ENCODE peak calls at places on chromosomes 5 and 9, in six cellular contexts. G is NB4, A is lower leg skin, X is bronchial epithelial cell, S is ovary, L is H9. F is an unnamed sample.

GRCh38 chr5:106094836-106095235 is 1575.9 kb downstream of the EFNA5 start:
- DNase-seq in G (no peak), A (no peak), X (no peak), S (no peak), L (no peak), F (no peak)

GRCh38 chr5:173479711-173480110 is 136.7 kb downstream of the BOD1 start:
- DNase-seq in G (no peak), A (no peak), X (no peak), S (no peak), L (no peak), F (no peak)

GRCh38 chr5:32725994-32726659 is 15.0 kb downstream of the NPR3 start:
- DNase-seq in G (no peak), A (no peak), X (no peak), S (no peak), L (no peak), F (no peak)

GRCh38 chr5:73619606-73620334 is 6.2 kb upstream of the ARHGEF28 start:
- DNase-seq in G (no peak), A (no peak), X (no peak), S (no peak), L (no peak), F (no peak)

GRCh38 chr5:31133488-31133887 is 60.0 kb upstream of the CDH6 start:
- DNase-seq in G (peak; percentile 85), A (no peak), X (peak; percentile 83), S (no peak), L (no peak), F (no peak)

GRCh38 chr9:3528466-3528865 is 2.7 kb upstream of the RFX3 start:
- DNase-seq in G (peak; percentile 96), A (no peak), X (no peak), S (no peak), L (no peak), F (no peak)

GRCh38 chr5:168366124-168366523 is 74.7 kb downstream of the WWC1 start:
- DNase-seq in G (no peak), A (peak; percentile 46), X (peak; percentile 94), S (no peak), L (no peak), F (no peak)

GRCh38 chr5:174839196-174839595 is 114.8 kb downstream of the MSX2 start:
- DNase-seq in G (no peak), A (no peak), X (no peak), S (no peak), L (no peak), F (no peak)

GRCh38 chr5:15008476-15008875 is 136.9 kb upstream of the ANKH start:
- DNase-seq in G (peak; percentile 44), A (peak; percentile 98), X (peak; percentile 98), S (peak; percentile 90), L (peak; percentile 52), F (peak; percentile 58)

GRCh38 chr5:131289738-131290137 is 25.9 kb downstream of the CDC42SE2 start:
- DNase-seq in G (no peak), A (no peak), X (no peak), S (no peak), L (no peak), F (no peak)

GRCh38 chr9:93301291-93301811 is 117.4 kb downstream of the WNK2 start:
- DNase-seq in G (no peak), A (peak; percentile 83), X (no peak), S (no peak), L (peak; percentile 26), F (no peak)

GRCh38 chr9:93301911-93302525 is 118.1 kb downstream of the WNK2 start:
- DNase-seq in G (peak; percentile 53), A (peak; percentile 79), X (no peak), S (peak; percentile 5), L (peak; percentile 30), F (no peak)

GRCh38 chr9:93303258-93303771 is 119.4 kb downstream of the WNK2 start:
- DNase-seq in G (no peak), A (peak; percentile 73), X (no peak), S (no peak), L (peak; percentile 21), F (no peak)

GRCh38 chr9:93303806-93304573 is 120.1 kb downstream of the WNK2 start:
- DNase-seq in G (no peak), A (peak; percentile 78), X (no peak), S (peak; percentile 4), L (peak; percentile 26), F (no peak)

DNA sequence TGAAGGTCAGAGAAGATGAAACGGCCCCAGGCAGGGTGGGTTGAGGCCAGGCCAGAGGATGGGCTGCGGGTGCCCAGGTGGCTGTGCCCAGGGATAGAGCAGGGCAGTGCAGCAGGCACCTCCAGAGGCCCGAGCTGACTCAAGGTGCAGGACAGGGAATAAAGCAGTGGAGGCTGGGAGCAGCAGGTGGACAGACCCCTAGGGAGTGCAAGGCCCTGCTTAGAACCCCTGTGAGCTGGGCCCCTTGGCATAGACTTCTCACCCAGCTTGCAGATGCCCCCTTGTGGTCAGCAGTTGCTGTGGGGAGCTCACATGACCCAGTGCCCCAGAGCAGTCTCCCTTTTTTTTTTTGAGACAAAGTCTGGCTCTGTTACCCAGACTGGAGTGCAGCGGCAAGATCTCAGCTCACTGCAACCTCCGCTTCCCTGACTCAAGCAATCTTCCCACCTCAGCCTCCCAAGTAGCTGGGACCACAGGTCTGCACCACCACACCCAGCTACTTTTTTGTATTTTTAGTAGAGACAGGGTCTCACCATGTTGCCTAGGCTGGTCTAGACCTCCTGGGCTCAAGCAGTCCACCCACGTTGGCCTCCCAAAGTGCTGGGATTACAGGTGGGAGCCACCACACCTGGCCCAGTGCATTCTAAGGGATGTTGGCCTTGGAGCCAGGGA is 118.8 kb downstream of the WNK2 start:
- DNase-seq in G (peak; percentile 79), A (peak; percentile 81), X (peak; percentile 42), S (peak; percentile 20), L (peak; percentile 76), F (no peak)
- TF ChIP-seq CTCF in G (peak; percentile 78), A (no peak), X (peak; percentile 81), S (no peak), L (peak; percentile 76), F (no peak)

GRCh38 chr5:52786937-52787599 is 648 bp upstream of the ITGA1 start:
- DNase-seq in G (peak; percentile 11), A (no peak), X (peak; percentile 56), S (peak; percentile 42), L (peak; percentile 50), F (no peak)
- TF ChIP-seq CTCF in G (no peak), A (no peak), X (peak; percentile 57), S (no peak), L (peak; percentile 51), F (no peak)

GRCh38 chr5:119022017-119022745 is 33.8 kb upstream of the DTWD2 start:
- DNase-seq in G (peak; percentile 56), A (no peak), X (peak; percentile 58), S (no peak), L (no peak), F (no peak)
- TF ChIP-seq CTCF in G (peak; percentile 19), A (no peak), X (peak; percentile 40), S (no peak), L (peak; percentile 69), F (peak; percentile 39)

GRCh38 chr9:128434340-128434739 is 13.7 kb downstream of the CERCAM start:
- DNase-seq in G (no peak), A (no peak), X (no peak), S (no peak), L (no peak), F (no peak)
- TF ChIP-seq CTCF in G (no peak), A (no peak), X (no peak), S (no peak), L (no peak), F (no peak)

GRCh38 chr9:96649620-96650323 is 5.3 kb downstream of the PRXL2C start:
- DNase-seq in G (no peak), A (no peak), X (no peak), S (no peak), L (no peak), F (no peak)

GRCh38 chr9:96655198-96655851 is at the start of gene PRXL2C:
- DNase-seq in G (peak; percentile 67), A (peak; percentile 97), X (peak; percentile 49), S (peak; percentile 87), L (peak; percentile 72), F (peak; percentile 60)

GRCh38 chr9:96651626-96652025 is 3.5 kb downstream of the PRXL2C start:
- DNase-seq in G (peak; percentile 32), A (no peak), X (peak; percentile 49), S (no peak), L (no peak), F (no peak)

GRCh38 chr9:96654450-96655197 is 493 bp downstream of the PRXL2C start:
- DNase-seq in G (peak; percentile 82), A (peak; percentile 96), X (peak; percentile 72), S (peak; percentile 82), L (peak; percentile 81), F (peak; percentile 70)
- TF ChIP-seq CTCF in G (no peak), A (no peak), X (no peak), S (peak; percentile 34), L (no peak), F (no peak)

GRCh38 chr5:179802950-179803562 is 3.6 kb downstream of the MGAT4B start:
- DNase-seq in G (no peak), A (peak; percentile 84), X (no peak), S (no peak), L (no peak), F (no peak)

GRCh38 chr5:179803651-179804598 is 2.7 kb downstream of the MGAT4B start:
- DNase-seq in G (peak; percentile 96), A (peak; percentile 88), X (no peak), S (no peak), L (no peak), F (no peak)

GRCh38 chr5:179800696-179801201 is 5.9 kb downstream of the MGAT4B start:
- DNase-seq in G (peak; percentile 52), A (no peak), X (no peak), S (peak; percentile 20), L (no peak), F (no peak)

GRCh38 chr5:179801304-179802206 is 5.1 kb downstream of the MGAT4B start:
- DNase-seq in G (peak; percentile 64), A (peak; percentile 92), X (peak; percentile 33), S (peak; percentile 71), L (peak; percentile 88), F (no peak)

GRCh38 chr5:179802207-179802883 is 4.3 kb downstream of the MGAT4B start:
- DNase-seq in G (no peak), A (peak; percentile 86), X (peak; percentile 37), S (peak; percentile 22), L (no peak), F (no peak)
- TF ChIP-seq CTCF in G (no peak), A (no peak), X (no peak), S (no peak), L (no peak), F (no peak)

GRCh38 chr5:113917997-113918396 is 404.5 kb downstream of the YTHDC2 start:
- DNase-seq in G (no peak), A (no peak), X (no peak), S (no peak), L (no peak), F (no peak)
- TF ChIP-seq CTCF in G (no peak), A (no peak), X (no peak), S (no peak), L (peak; percentile 40), F (no peak)